ENCODE peak calls at places on chromosomes 16 and 17, in five cellular contexts. Y is activated CD4-positive, alpha-beta T cell treated with anti-CD3 and anti-CD28 coated beads for 4 hours; R is stimulated activated CD8-positive, alpha-beta memory T cell treated with anti-CD3 and anti-CD28 coated beads, Interleukin-7, amount 100 ng/mL, for 1 hour; A is cardiac muscle cell; N is DMS 273 treated with DMSO at 0.1 percent for 48 hours. P is an unnamed sample.

GRCh38 chr17:28849281-28849680 is 5.5 kb upstream of the ERAL1 start:
- DNase-seq in Y (no peak), R (no peak), A (no peak), N (no peak), P (no peak)

GRCh38 chr16:54928421-54929089 is 2.1 kb upstream of the IRX5 start:
- DNase-seq in Y (peak), R (no peak), A (peak), N (no peak), P (peak)

GRCh38 chr16:46650224-46650623 is 29.0 kb upstream of the SHCBP1 start:
- DNase-seq in Y (no peak), R (no peak), A (peak), N (peak), P (no peak)

GRCh38 chr16:58027341-58028167 is 2.0 kb downstream of the MMP15 start:
- DNase-seq in Y (no peak), R (no peak), A (peak), N (peak), P (no peak)

GRCh38 chr17:31252741-31253140 is 44.3 kb downstream of the OMG start:
- DNase-seq in Y (no peak), R (no peak), A (no peak), N (no peak), P (no peak)

GRCh38 chr16:87464691-87465300 is 28.0 kb downstream of the ZCCHC14 start:
- DNase-seq in Y (peak), R (no peak), A (peak), N (no peak), P (peak)

GRCh38 chr17:74852237-74853047 is 7.2 kb downstream of the GRIN2C start:
- DNase-seq in Y (peak), R (peak), A (peak), N (no peak), P (peak)

GRCh38 chr16:66385415-66385814 is 18.9 kb downstream of the CDH5 start:
- DNase-seq in Y (no peak), R (no peak), A (no peak), N (no peak), P (no peak)

GRCh38 chr17:51743477-51743876 is 415.0 kb downstream of the CA10 start:
- DNase-seq in Y (no peak), R (no peak), A (no peak), N (no peak), P (no peak)

GRCh38 chr17:41404024-41404651 is 6.7 kb upstream of the KRT31 start:
- DNase-seq in Y (peak), R (no peak), A (peak), N (no peak), P (peak)

GRCh38 chr17:28405632-28406477 is at the start of gene SLC46A1:
- DNase-seq in Y (peak), R (no peak), A (peak), N (peak), P (peak)

GRCh38 chr17:5118219-5118618 is 2.4 kb downstream of the USP6 start:
- DNase-seq in Y (no peak), R (no peak), A (no peak), N (no peak), P (no peak)

GRCh38 chr17:81129289-81129688 is 36.0 kb upstream of the PVALEF start:
- DNase-seq in Y (no peak), R (no peak), A (no peak), N (no peak), P (no peak)

GRCh38 chr16:69555437-69555836 is 10.3 kb upstream of the NFAT5 start:
- DNase-seq in Y (no peak), R (no peak), A (no peak), N (no peak), P (no peak)

GRCh38 chr17:44309472-44309871 is 1.1 kb downstream of the RUNDC3A start:
- DNase-seq in Y (no peak), R (no peak), A (no peak), N (no peak), P (no peak)

GRCh38 chr17:51860934-51861561 is 297.5 kb downstream of the CA10 start:
- DNase-seq in Y (no peak), R (no peak), A (peak), N (peak), P (no peak)

P was measured in stimulated activated naive CD4-positive, alpha-beta T cell treated with Interleukin-2 at 50 U/mL for 16 hours.